ENCODE peak calls at places on chromosome 15, in eight cellular contexts. M is endothelial cell, V is body of pancreas, K is HFF-Myc, Q is PC-9, B is hepatocyte, F is stomach, E is bronchial epithelial cell. A is an unnamed sample.

GRCh38 chr15:88803920-88804247 is 648 bp downstream of the ACAN start:
- DNase-seq in M (no peak), V (no peak), K (no peak), Q (no peak), B (no peak), F (no peak), E (no peak), A (no peak)

GRCh38 chr15:71272932-71273331 is 157.7 kb downstream of the THSD4 start:
- DNase-seq in M (no peak), V (no peak), K (no peak), Q (no peak), B (no peak), F (no peak), E (no peak), A (peak; percentile 58)

GRCh38 chr15:52764731-52765130 is 25.4 kb downstream of the ONECUT1 start:
- DNase-seq in M (no peak), V (no peak), K (no peak), Q (no peak), B (no peak), F (no peak), E (no peak), A (no peak)

GRCh38 chr15:77746254-77747174 is 113.8 kb upstream of the LINGO1 start:
- DNase-seq in M (no peak), V (no peak), K (no peak), Q (no peak), B (no peak), F (no peak), E (no peak), A (no peak)

GRCh38 chr15:81155375-81156218 is 21.5 kb downstream of the CFAP161 start:
- DNase-seq in M (no peak), V (peak; percentile 31), K (no peak), Q (no peak), B (peak; percentile 63), F (peak; percentile 36), E (peak; percentile 75), A (peak; percentile 83)

GRCh38 chr15:70265466-70265978 is 167.8 kb upstream of the TLE3 start:
- DNase-seq in M (no peak), V (no peak), K (no peak), Q (no peak), B (no peak), F (no peak), E (no peak), A (no peak)

GRCh38 chr15:51030649-51031316 is 63.9 kb downstream of the TNFAIP8L3 start:
- DNase-seq in M (no peak), V (peak; percentile 23), K (no peak), Q (peak; percentile 40), B (no peak), F (peak; percentile 62), E (peak; percentile 92), A (peak; percentile 58)

GRCh38 chr15:45910671-45911070 is 275.8 kb downstream of the SQOR start:
- DNase-seq in M (no peak), V (no peak), K (no peak), Q (no peak), B (no peak), F (no peak), E (no peak), A (no peak)

DNA sequence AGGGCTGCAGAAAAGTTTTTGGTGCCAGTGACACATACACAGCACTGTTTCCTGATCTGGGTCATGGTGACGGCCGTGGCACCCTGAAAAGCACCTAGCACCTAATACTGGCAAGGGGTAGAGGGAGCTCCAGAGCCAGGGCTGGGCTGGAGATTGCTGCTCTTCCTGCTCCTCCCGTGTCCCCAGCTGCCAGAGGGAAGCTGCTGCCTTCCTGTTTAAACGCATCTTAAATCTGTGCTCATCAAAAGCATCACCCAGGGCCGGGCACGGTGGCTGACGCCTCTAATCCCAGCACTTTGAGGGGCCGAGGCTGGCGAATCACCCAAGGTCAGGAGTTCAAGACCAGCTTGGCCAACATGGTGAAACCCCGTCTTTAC is 156.7 kb upstream of the MEF2A start:
- DNase-seq in M (peak; percentile 39), V (no peak), K (no peak), Q (peak; percentile 38), B (peak; percentile 72), F (peak; percentile 65), E (peak; percentile 63), A (peak; percentile 60)
- TF ChIP-seq CTCF in M (no peak), V (peak; percentile 35), K (peak; percentile 48), Q (peak; percentile 70), B (peak; percentile 50), F (no peak), E (peak; percentile 94), A (peak; percentile 72)

GRCh38 chr15:49901867-49902775 is 216.9 kb downstream of the ATP8B4 start:
- DNase-seq in M (no peak), V (no peak), K (no peak), Q (no peak), B (no peak), F (no peak), E (peak; percentile 23), A (peak; percentile 83)
- TF ChIP-seq CTCF in M (no peak), V (no peak), K (peak; percentile 40), Q (peak; percentile 25), B (peak; percentile 47), F (no peak), E (peak; percentile 6), A (peak; percentile 67)

GRCh38 chr15:76328962-76329361 is 7.6 kb upstream of the ISL2 start:
- DNase-seq in M (no peak), V (no peak), K (no peak), Q (peak; percentile 46), B (no peak), F (no peak), E (peak; percentile 69), A (no peak)

GRCh38 chr15:76328106-76328696 is 8.4 kb upstream of the ISL2 start:
- DNase-seq in M (no peak), V (no peak), K (no peak), Q (no peak), B (no peak), F (no peak), E (no peak), A (no peak)

GRCh38 chr15:76332796-76333195 is 3.8 kb upstream of the ISL2 start:
- DNase-seq in M (no peak), V (no peak), K (no peak), Q (no peak), B (no peak), F (no peak), E (no peak), A (no peak)

GRCh38 chr15:76327191-76328105 is 9.1 kb upstream of the ISL2 start:
- DNase-seq in M (no peak), V (no peak), K (no peak), Q (peak; percentile 50), B (no peak), F (no peak), E (peak; percentile 47), A (no peak)

GRCh38 chr15:76330281-76330680 is 6.3 kb upstream of the ISL2 start:
- DNase-seq in M (no peak), V (peak; percentile 67), K (no peak), Q (no peak), B (no peak), F (peak; percentile 77), E (peak; percentile 55), A (peak; percentile 64)
- TF ChIP-seq CTCF in M (no peak), V (peak; percentile 63), K (peak; percentile 57), Q (peak; percentile 64), B (peak; percentile 46), F (no peak), E (peak; percentile 79), A (peak; percentile 75)

GRCh38 chr15:48472756-48473155 is 141.5 kb downstream of the DUT start:
- DNase-seq in M (no peak), V (no peak), K (no peak), Q (no peak), B (no peak), F (no peak), E (peak; percentile 79), A (peak; percentile 56)
- TF ChIP-seq CTCF in M (no peak), V (no peak), K (no peak), Q (no peak), B (no peak), F (no peak), E (no peak), A (no peak)

DNA sequence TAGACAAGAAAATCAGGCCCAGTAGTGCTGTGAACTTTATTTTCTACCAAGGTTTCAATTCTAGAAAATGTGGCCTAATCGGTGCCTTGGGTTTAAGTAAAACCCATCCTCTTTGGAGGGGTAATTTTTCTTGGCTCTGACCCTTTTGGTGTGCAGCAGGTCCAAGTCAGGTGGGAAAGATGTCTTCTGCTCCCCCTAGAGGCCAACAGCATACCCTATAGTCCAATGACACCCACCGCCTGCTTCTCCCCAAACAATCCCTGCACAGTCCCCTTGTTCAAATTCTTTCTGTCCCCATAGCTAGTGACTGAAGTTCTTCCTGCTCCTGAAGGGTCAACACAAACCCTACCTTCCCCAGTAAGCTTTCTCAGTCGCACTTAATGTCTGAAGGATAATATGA is 261.8 kb upstream of the GOLGA6L4 start:
- DNase-seq in M (no peak), V (no peak), K (no peak), Q (no peak), B (no peak), F (no peak), E (peak; percentile 11), A (no peak)
- TF ChIP-seq CTCF in M (peak; percentile 39), V (peak; percentile 16), K (peak; percentile 26), Q (peak; percentile 46), B (peak; percentile 15), F (no peak), E (peak; percentile 58), A (peak; percentile 30)

GRCh38 chr15:101258238-101259144 is 6.6 kb upstream of the CHSY1 start:
- DNase-seq in M (peak; percentile 42), V (peak; percentile 70), K (peak; percentile 65), Q (no peak), B (peak; percentile 80), F (peak; percentile 71), E (peak; percentile 66), A (peak; percentile 75)

GRCh38 chr15:101266034-101266433 is 11.3 kb downstream of the SELENOS start:
- DNase-seq in M (no peak), V (no peak), K (no peak), Q (no peak), B (no peak), F (no peak), E (no peak), A (peak; percentile 89)

GRCh38 chr15:101264911-101265641 is 12.2 kb downstream of the SELENOS start:
- DNase-seq in M (no peak), V (no peak), K (no peak), Q (no peak), B (no peak), F (no peak), E (no peak), A (no peak)

GRCh38 chr15:101264011-101264410 is 12.2 kb upstream of the CHSY1 start:
- DNase-seq in M (no peak), V (no peak), K (no peak), Q (no peak), B (no peak), F (no peak), E (no peak), A (peak; percentile 38)

GRCh38 chr15:101262551-101262950 is 10.7 kb upstream of the CHSY1 start:
- DNase-seq in M (no peak), V (no peak), K (no peak), Q (no peak), B (no peak), F (no peak), E (no peak), A (peak; percentile 93)
- TF ChIP-seq CTCF in M (no peak), V (no peak), K (no peak), Q (no peak), B (no peak), F (no peak), E (no peak), A (no peak)

A was measured in AG10803.